ENCODE peak calls at places on chromosomes 4 and X, in seven cellular contexts. One of them, this sample, is unnamed.

GRCh38 chrX:1763294-1763693 is 148.4 kb downstream of the ASMT start:
- DNase-seq in SJSA1: no peak
- DNase-seq in heart left ventricle: no peak
- DNase-seq in RPMI7951: no peak
- DNase-seq in PC-3: no peak
- DNase-seq in CD8-positive, alpha-beta T cell: no peak
- DNase-seq in amniotic epithelial cell: no peak
- DNase-seq in this sample: peak

GRCh38 chrX:98956014-98956413 is 1454.1 kb downstream of the PCDH19 start:
- DNase-seq in SJSA1: no peak
- DNase-seq in heart left ventricle: no peak
- DNase-seq in RPMI7951: no peak
- DNase-seq in PC-3: no peak
- DNase-seq in CD8-positive, alpha-beta T cell: no peak
- DNase-seq in amniotic epithelial cell: no peak
- DNase-seq in this sample: no peak

GRCh38 chr4:151012836-151013235 is 2.2 kb downstream of the LRBA start:
- DNase-seq in SJSA1: no peak
- DNase-seq in heart left ventricle: no peak
- DNase-seq in RPMI7951: no peak
- DNase-seq in PC-3: peak
- DNase-seq in CD8-positive, alpha-beta T cell: no peak
- DNase-seq in amniotic epithelial cell: peak
- DNase-seq in this sample: peak

GRCh38 chrX:11329016-11329415 is 35.8 kb downstream of the AMELX start:
- DNase-seq in SJSA1: no peak
- DNase-seq in heart left ventricle: no peak
- DNase-seq in RPMI7951: no peak
- DNase-seq in PC-3: peak
- DNase-seq in CD8-positive, alpha-beta T cell: no peak
- DNase-seq in amniotic epithelial cell: peak
- DNase-seq in this sample: peak

GRCh38 chr4:78951862-78952472 is 12.7 kb upstream of the PAQR3 start:
- DNase-seq in SJSA1: peak
- DNase-seq in heart left ventricle: no peak
- DNase-seq in RPMI7951: peak
- DNase-seq in PC-3: peak
- DNase-seq in CD8-positive, alpha-beta T cell: no peak
- DNase-seq in amniotic epithelial cell: peak
- DNase-seq in this sample: peak

GRCh38 chr4:8771258-8771590 is 100.4 kb downstream of the HMX1 start:
- DNase-seq in SJSA1: no peak
- DNase-seq in heart left ventricle: no peak
- DNase-seq in RPMI7951: no peak
- DNase-seq in PC-3: no peak
- DNase-seq in CD8-positive, alpha-beta T cell: no peak
- DNase-seq in amniotic epithelial cell: no peak
- DNase-seq in this sample: no peak

GRCh38 chrX:46912673-46913491 is 661 bp downstream of the JADE3 start:
- DNase-seq in SJSA1: peak
- DNase-seq in heart left ventricle: peak
- DNase-seq in RPMI7951: peak
- DNase-seq in PC-3: peak
- DNase-seq in CD8-positive, alpha-beta T cell: no peak
- DNase-seq in amniotic epithelial cell: peak
- DNase-seq in this sample: peak

GRCh38 chrX:100642296-100642695 is 1.7 kb upstream of the SRPX2 start:
- DNase-seq in SJSA1: no peak
- DNase-seq in heart left ventricle: no peak
- DNase-seq in RPMI7951: no peak
- DNase-seq in PC-3: peak
- DNase-seq in CD8-positive, alpha-beta T cell: no peak
- DNase-seq in amniotic epithelial cell: no peak
- DNase-seq in this sample: peak

GRCh38 chrX:87664381-87664780 is 146.8 kb downstream of the KLHL4 start:
- DNase-seq in SJSA1: no peak
- DNase-seq in heart left ventricle: no peak
- DNase-seq in RPMI7951: peak
- DNase-seq in PC-3: peak
- DNase-seq in CD8-positive, alpha-beta T cell: no peak
- DNase-seq in amniotic epithelial cell: peak
- DNase-seq in this sample: peak

GRCh38 chr4:81031389-81032173 is 1.1 kb downstream of the BMP3 start:
- DNase-seq in SJSA1: no peak
- DNase-seq in heart left ventricle: no peak
- DNase-seq in RPMI7951: no peak
- DNase-seq in PC-3: no peak
- DNase-seq in CD8-positive, alpha-beta T cell: no peak
- DNase-seq in amniotic epithelial cell: no peak
- DNase-seq in this sample: no peak

GRCh38 chrX:136185409-136186022 is 38.2 kb downstream of the FHL1 start:
- DNase-seq in SJSA1: no peak
- DNase-seq in heart left ventricle: no peak
- DNase-seq in RPMI7951: peak
- DNase-seq in PC-3: peak
- DNase-seq in CD8-positive, alpha-beta T cell: no peak
- DNase-seq in amniotic epithelial cell: peak
- DNase-seq in this sample: peak

GRCh38 chr4:142940614-142941013 is 94.5 kb upstream of the INPP4B start:
- DNase-seq in SJSA1: no peak
- DNase-seq in heart left ventricle: peak
- DNase-seq in RPMI7951: no peak
- DNase-seq in PC-3: no peak
- DNase-seq in CD8-positive, alpha-beta T cell: no peak
- DNase-seq in amniotic epithelial cell: no peak
- DNase-seq in this sample: no peak

GRCh38 chr4:43763029-43763610 is 685.5 kb downstream of the KCTD8 start:
- DNase-seq in SJSA1: no peak
- DNase-seq in heart left ventricle: no peak
- DNase-seq in RPMI7951: no peak
- DNase-seq in PC-3: no peak
- DNase-seq in CD8-positive, alpha-beta T cell: no peak
- DNase-seq in amniotic epithelial cell: no peak
- DNase-seq in this sample: peak

GRCh38 chr4:978957-979701 is 5.8 kb upstream of the DGKQ start:
- DNase-seq in SJSA1: no peak
- DNase-seq in heart left ventricle: no peak
- DNase-seq in RPMI7951: no peak
- DNase-seq in PC-3: no peak
- DNase-seq in CD8-positive, alpha-beta T cell: no peak
- DNase-seq in amniotic epithelial cell: peak
- DNase-seq in this sample: no peak

GRCh38 chrX:24117288-24117687 is 32.2 kb upstream of the ZFX start:
- DNase-seq in SJSA1: peak
- DNase-seq in heart left ventricle: no peak
- DNase-seq in RPMI7951: peak
- DNase-seq in PC-3: peak
- DNase-seq in CD8-positive, alpha-beta T cell: no peak
- DNase-seq in amniotic epithelial cell: peak
- DNase-seq in this sample: peak

GRCh38 chrX:96407043-96407442 is 277.6 kb upstream of the DIAPH2 start:
- DNase-seq in SJSA1: peak
- DNase-seq in heart left ventricle: peak
- DNase-seq in RPMI7951: peak
- DNase-seq in PC-3: peak
- DNase-seq in CD8-positive, alpha-beta T cell: no peak
- DNase-seq in amniotic epithelial cell: peak
- DNase-seq in this sample: peak